ENCODE peak calls at places on chromosomes 5 and 9, in seven cellular contexts. One of them, this sample, is unnamed.

GRCh38 chr5:113450366-113451328 is 15.9 kb upstream of the TSSK1B start:
- DNase-seq in HepG2: no peak
- DNase-seq in K562: no peak
- DNase-seq in SK-N-SH: no peak
- DNase-seq in GM12878: no peak
- DNase-seq in HCT116: no peak
- DNase-seq in H1: no peak
- DNase-seq in this sample: no peak

GRCh38 chr9:34984049-34984448 is 5.5 kb upstream of the DNAJB5 start:
- DNase-seq in GM12878: no peak
- DNase-seq in K562: peak; percentile 44
- DNase-seq in SK-N-SH: no peak
- DNase-seq in HepG2: no peak
- DNase-seq in HCT116: no peak
- DNase-seq in H1: no peak
- DNase-seq in this sample: no peak

GRCh38 chr5:143886621-143887301 is 74.8 kb downstream of the HMHB1 start:
- DNase-seq in K562: no peak
- DNase-seq in HCT116: no peak
- DNase-seq in H1: no peak
- DNase-seq in HepG2: no peak
- DNase-seq in SK-N-SH: peak; percentile 12
- DNase-seq in GM12878: no peak
- DNase-seq in this sample: no peak

GRCh38 chr5:52684056-52684455 is 103.7 kb upstream of the ITGA1 start:
- DNase-seq in SK-N-SH: no peak
- DNase-seq in HepG2: no peak
- DNase-seq in K562: no peak
- DNase-seq in HCT116: no peak
- DNase-seq in H1: no peak
- DNase-seq in GM12878: no peak
- DNase-seq in this sample: no peak

GRCh38 chr5:134227259-134227658 is 1.4 kb upstream of the PPP2CA start:
- DNase-seq in HCT116: no peak
- DNase-seq in K562: peak; percentile 51
- DNase-seq in GM12878: no peak
- DNase-seq in SK-N-SH: peak; percentile 13
- DNase-seq in H1: peak; percentile 58
- DNase-seq in HepG2: peak; percentile 25
- DNase-seq in this sample: no peak

GRCh38 chr5:90473321-90474234 is 993 bp downstream of the MBLAC2 start:
- DNase-seq in K562: peak; percentile 38
- DNase-seq in GM12878: no peak
- DNase-seq in SK-N-SH: peak; percentile 57
- DNase-seq in H1: peak; percentile 71
- DNase-seq in HCT116: no peak
- DNase-seq in HepG2: peak; percentile 12
- DNase-seq in this sample: peak; percentile 25

GRCh38 chr5:38639377-38640011 is 83.0 kb upstream of the LIFR start:
- DNase-seq in H1: no peak
- DNase-seq in SK-N-SH: no peak
- DNase-seq in HCT116: no peak
- DNase-seq in K562: no peak
- DNase-seq in GM12878: no peak
- DNase-seq in HepG2: no peak
- DNase-seq in this sample: no peak

GRCh38 chr9:135286961-135287360 is 192.6 kb upstream of the PPP1R26 start:
- DNase-seq in H1: no peak
- DNase-seq in HCT116: no peak
- DNase-seq in GM12878: no peak
- DNase-seq in SK-N-SH: no peak
- DNase-seq in HepG2: no peak
- DNase-seq in K562: no peak
- DNase-seq in this sample: no peak

GRCh38 chr9:92247296-92247695 is 46.2 kb downstream of the IARS1 start:
- DNase-seq in HepG2: no peak
- DNase-seq in GM12878: no peak
- DNase-seq in K562: no peak
- DNase-seq in H1: no peak
- DNase-seq in SK-N-SH: no peak
- DNase-seq in HCT116: no peak
- DNase-seq in this sample: no peak

GRCh38 chr9:20028849-20029231 is 240.0 kb upstream of the SLC24A2 start:
- DNase-seq in HepG2: no peak
- DNase-seq in K562: no peak
- DNase-seq in H1: no peak
- DNase-seq in SK-N-SH: no peak
- DNase-seq in GM12878: no peak
- DNase-seq in HCT116: no peak
- DNase-seq in this sample: no peak

GRCh38 chr5:168404366-168404765 is 81.9 kb upstream of the RARS1 start:
- DNase-seq in GM12878: no peak
- DNase-seq in HepG2: no peak
- DNase-seq in H1: no peak
- DNase-seq in HCT116: no peak
- DNase-seq in K562: no peak
- DNase-seq in SK-N-SH: no peak
- DNase-seq in this sample: no peak

GRCh38 chr9:95383845-95384244 is 66.3 kb upstream of the FANCC start:
- DNase-seq in HepG2: no peak
- DNase-seq in SK-N-SH: no peak
- DNase-seq in H1: no peak
- DNase-seq in K562: no peak
- DNase-seq in GM12878: no peak
- DNase-seq in HCT116: no peak
- DNase-seq in this sample: no peak

GRCh38 chr9:37954581-37954981 is 50.7 kb upstream of the SLC25A51 start:
- DNase-seq in HepG2: no peak
- DNase-seq in HCT116: no peak
- DNase-seq in GM12878: peak; percentile 41
- DNase-seq in SK-N-SH: no peak
- DNase-seq in K562: no peak
- DNase-seq in H1: no peak
- DNase-seq in this sample: no peak

GRCh38 chr9:86985132-86985531 is 37.8 kb upstream of the GAS1 start:
- DNase-seq in GM12878: no peak
- DNase-seq in HepG2: no peak
- DNase-seq in HCT116: no peak
- DNase-seq in H1: no peak
- DNase-seq in SK-N-SH: no peak
- DNase-seq in K562: no peak
- DNase-seq in this sample: no peak

GRCh38 chr9:117083440-117083984 is 331.3 kb downstream of the ASTN2 start:
- DNase-seq in K562: no peak
- DNase-seq in HepG2: no peak
- DNase-seq in SK-N-SH: no peak
- DNase-seq in H1: no peak
- DNase-seq in GM12878: no peak
- DNase-seq in HCT116: no peak
- DNase-seq in this sample: no peak

GRCh38 chr5:153860482-153860881 is 178.2 kb downstream of the FAM114A2 start:
- DNase-seq in K562: no peak
- DNase-seq in SK-N-SH: no peak
- DNase-seq in HCT116: no peak
- DNase-seq in H1: no peak
- DNase-seq in GM12878: no peak
- DNase-seq in HepG2: no peak
- DNase-seq in this sample: no peak

GRCh38 chr5:142290574-142291299 is 34.1 kb downstream of the SPRY4 start:
- DNase-seq in HepG2: no peak
- DNase-seq in SK-N-SH: peak; percentile 89
- DNase-seq in GM12878: no peak
- DNase-seq in H1: no peak
- DNase-seq in HCT116: no peak
- DNase-seq in K562: no peak
- DNase-seq in this sample: no peak

GRCh38 chr5:145062280-145062679 is 772.9 kb downstream of the PRELID2 start:
- DNase-seq in HepG2: no peak
- DNase-seq in SK-N-SH: no peak
- DNase-seq in GM12878: no peak
- DNase-seq in K562: no peak
- DNase-seq in HCT116: no peak
- DNase-seq in H1: no peak
- DNase-seq in this sample: no peak

GRCh38 chr5:139707445-139708003 is 59.4 kb downstream of the CXXC5 start:
- DNase-seq in H1: no peak
- DNase-seq in HCT116: no peak
- DNase-seq in SK-N-SH: no peak
- DNase-seq in GM12878: no peak
- DNase-seq in HepG2: peak; percentile 68
- DNase-seq in K562: no peak
- DNase-seq in this sample: no peak

GRCh38 chr9:99340281-99340680 is 118.2 kb downstream of the SEC61B start:
- DNase-seq in SK-N-SH: no peak
- DNase-seq in K562: no peak
- DNase-seq in GM12878: no peak
- DNase-seq in H1: no peak
- DNase-seq in HCT116: no peak
- DNase-seq in HepG2: no peak
- DNase-seq in this sample: no peak

GRCh38 chr5:1124181-1125029 is 12.5 kb upstream of the SLC12A7 start:
- DNase-seq in SK-N-SH: peak; percentile 86
- DNase-seq in HCT116: no peak
- DNase-seq in K562: no peak
- DNase-seq in GM12878: no peak
- DNase-seq in HepG2: no peak
- DNase-seq in H1: no peak
- DNase-seq in this sample: no peak
- H3K9ac ChIP-seq in SK-N-SH: no peak overlapping the region
- H3K9ac ChIP-seq in HCT116: no peak overlapping the region
- H3K9ac ChIP-seq in K562: no peak overlapping the region
- H3K9ac ChIP-seq in GM12878: no peak overlapping the region
- H3K9ac ChIP-seq in HepG2: no peak overlapping the region
- H3K9ac ChIP-seq in H1: no peak overlapping the region
- H3K9ac ChIP-seq in this sample: no peak overlapping the region

GRCh38 chr9:129201289-129201688 is 23.2 kb upstream of the IER5L start:
- DNase-seq in K562: no peak
- DNase-seq in HepG2: no peak
- DNase-seq in HCT116: no peak
- DNase-seq in GM12878: no peak
- DNase-seq in SK-N-SH: no peak
- DNase-seq in H1: no peak
- DNase-seq in this sample: no peak

GRCh38 chr9:129206401-129206800 is 28.3 kb upstream of the IER5L start:
- DNase-seq in H1: no peak
- DNase-seq in K562: no peak
- DNase-seq in SK-N-SH: no peak
- DNase-seq in GM12878: no peak
- DNase-seq in HCT116: no peak
- DNase-seq in HepG2: no peak
- DNase-seq in this sample: no peak

GRCh38 chr9:129204840-129205239 is 26.8 kb upstream of the IER5L start:
- DNase-seq in K562: no peak
- DNase-seq in HepG2: no peak
- DNase-seq in H1: no peak
- DNase-seq in HCT116: no peak
- DNase-seq in SK-N-SH: no peak
- DNase-seq in GM12878: no peak
- DNase-seq in this sample: no peak

GRCh38 chr9:129202613-129203555 is 24.8 kb upstream of the IER5L start:
- DNase-seq in SK-N-SH: peak; percentile 95
- DNase-seq in HCT116: peak; percentile 54
- DNase-seq in K562: peak; percentile 97
- DNase-seq in GM12878: no peak
- DNase-seq in HepG2: peak; percentile 28
- DNase-seq in H1: peak; percentile 99
- DNase-seq in this sample: no peak

GRCh38 chr9:129203556-129203909 is 25.5 kb upstream of the IER5L start:
- DNase-seq in K562: no peak
- DNase-seq in H1: no peak
- DNase-seq in SK-N-SH: no peak
- DNase-seq in HCT116: no peak
- DNase-seq in HepG2: no peak
- DNase-seq in GM12878: no peak
- DNase-seq in this sample: no peak
- H3K4me3 ChIP-seq in K562: peak overlapping the region; percentile 75
- H3K4me3 ChIP-seq in H1: peak overlapping the region; percentile 89
- H3K4me3 ChIP-seq in SK-N-SH: no peak overlapping the region
- H3K4me3 ChIP-seq in HCT116: peak overlapping the region; percentile 51
- H3K4me3 ChIP-seq in HepG2: no peak overlapping the region
- H3K4me3 ChIP-seq in GM12878: no peak overlapping the region
- H3K4me3 ChIP-seq in this sample: peak overlapping the region; percentile 55

GRCh38 chr9:125992557-125992956 is 245.4 kb downstream of the PBX3 start:
- DNase-seq in K562: no peak
- DNase-seq in HCT116: no peak
- DNase-seq in GM12878: no peak
- DNase-seq in H1: no peak
- DNase-seq in SK-N-SH: peak; percentile 25
- DNase-seq in HepG2: no peak
- DNase-seq in this sample: no peak
- TF ChIP-seq YY1 in K562: no peak
- TF ChIP-seq YY1 in HCT116: no peak
- TF ChIP-seq YY1 in GM12878: no peak
- TF ChIP-seq YY1 in H1: no peak
- TF ChIP-seq YY1 in SK-N-SH: no peak
- TF ChIP-seq YY1 in HepG2: no peak
- TF ChIP-seq YY1 in this sample: no peak

DNA sequence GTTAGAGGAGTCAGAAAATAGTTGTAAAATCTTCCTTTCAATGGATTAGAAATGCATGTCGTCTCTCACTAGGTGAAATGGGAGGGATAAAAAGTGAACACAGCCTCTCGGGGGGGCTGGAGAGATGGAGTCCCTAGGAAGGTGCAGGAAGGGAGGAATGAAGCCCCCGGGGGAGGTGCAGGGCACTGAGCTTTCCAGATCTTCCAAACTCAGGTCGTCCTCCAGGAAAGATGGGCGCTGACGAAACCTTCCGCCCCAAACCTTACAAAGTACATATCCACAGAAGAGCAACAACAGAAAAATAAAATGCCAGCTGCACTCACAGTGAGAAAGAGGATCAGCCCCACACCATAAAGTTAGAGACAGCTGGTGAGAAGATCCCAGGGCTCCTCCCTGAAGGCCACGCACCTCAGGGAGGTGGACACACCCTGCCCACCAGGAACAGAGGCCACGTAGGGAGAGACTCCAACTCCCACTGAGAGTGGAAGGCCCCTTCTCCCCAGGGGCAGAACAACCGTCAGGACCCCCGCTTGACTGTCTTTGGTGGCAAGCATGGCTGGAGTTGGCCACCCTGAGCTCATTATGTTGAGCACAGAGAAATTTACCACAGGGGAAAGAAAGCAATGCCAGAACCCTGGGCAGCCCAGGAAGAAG is 174.3 kb downstream of the AUH start:
- DNase-seq in HCT116: no peak
- DNase-seq in K562: no peak
- DNase-seq in SK-N-SH: no peak
- DNase-seq in H1: no peak
- DNase-seq in HepG2: no peak
- DNase-seq in GM12878: no peak
- DNase-seq in this sample: no peak
- H3K9ac ChIP-seq in HCT116: no peak overlapping the region
- H3K9ac ChIP-seq in K562: no peak overlapping the region
- H3K9ac ChIP-seq in SK-N-SH: no peak overlapping the region
- H3K9ac ChIP-seq in H1: no peak overlapping the region
- H3K9ac ChIP-seq in HepG2: no peak overlapping the region
- H3K9ac ChIP-seq in GM12878: no peak overlapping the region
- H3K9ac ChIP-seq in this sample: no peak overlapping the region